ENCODE peak calls at places on chromosomes 4 and X, in nine cellular contexts. One of them, this sample, is unnamed. For H3K4me1 and H3K36me3, the result is how much of the 10 kb centered on the place peaks cover.

GRCh38 chr4:128668566-128668965 is 140.9 kb upstream of the JADE1 start:
- DNase-seq in CD4-positive, alpha-beta memory T cell: no peak
- DNase-seq in heart left ventricle: no peak
- DNase-seq in keratinocyte: no peak
- DNase-seq in pancreas: no peak
- DNase-seq in mammary epithelial cell: no peak
- DNase-seq in astrocyte: no peak
- DNase-seq in psoas muscle: no peak
- DNase-seq in IMR-90: no peak
- DNase-seq in this sample: no peak

GRCh38 chrX:45614853-45615252 is 414.2 kb upstream of the DIPK2B start:
- DNase-seq in heart left ventricle: no peak
- DNase-seq in psoas muscle: no peak
- DNase-seq in astrocyte: no peak
- DNase-seq in mammary epithelial cell: peak
- DNase-seq in keratinocyte: no peak
- DNase-seq in IMR-90: no peak
- DNase-seq in CD4-positive, alpha-beta memory T cell: no peak
- DNase-seq in pancreas: no peak
- DNase-seq in this sample: no peak

GRCh38 chrX:110924871-110925270 is 129.3 kb upstream of the CHRDL1 start:
- DNase-seq in astrocyte: peak
- DNase-seq in mammary epithelial cell: no peak
- DNase-seq in psoas muscle: no peak
- DNase-seq in IMR-90: no peak
- DNase-seq in pancreas: no peak
- DNase-seq in heart left ventricle: no peak
- DNase-seq in keratinocyte: no peak
- DNase-seq in CD4-positive, alpha-beta memory T cell: no peak
- DNase-seq in this sample: no peak

GRCh38 chr4:92047209-92047877 is 256.4 kb upstream of the GRID2 start:
- DNase-seq in mammary epithelial cell: no peak
- DNase-seq in IMR-90: peak
- DNase-seq in pancreas: no peak
- DNase-seq in keratinocyte: no peak
- DNase-seq in astrocyte: peak
- DNase-seq in CD4-positive, alpha-beta memory T cell: no peak
- DNase-seq in heart left ventricle: no peak
- DNase-seq in psoas muscle: no peak
- DNase-seq in this sample: peak

GRCh38 chr4:9880411-9881197 is 99.2 kb downstream of the DRD5 start:
- DNase-seq in mammary epithelial cell: no peak
- DNase-seq in heart left ventricle: no peak
- DNase-seq in keratinocyte: no peak
- DNase-seq in pancreas: no peak
- DNase-seq in CD4-positive, alpha-beta memory T cell: no peak
- DNase-seq in psoas muscle: no peak
- DNase-seq in IMR-90: no peak
- DNase-seq in astrocyte: no peak
- DNase-seq in this sample: no peak

GRCh38 chr4:174210952-174211490 is 72.4 kb downstream of the FBXO8 start:
- DNase-seq in IMR-90: peak
- DNase-seq in astrocyte: no peak
- DNase-seq in heart left ventricle: no peak
- DNase-seq in CD4-positive, alpha-beta memory T cell: no peak
- DNase-seq in keratinocyte: no peak
- DNase-seq in pancreas: no peak
- DNase-seq in mammary epithelial cell: no peak
- DNase-seq in psoas muscle: no peak
- DNase-seq in this sample: no peak

GRCh38 chr4:176753049-176753448 is 39.7 kb downstream of the VEGFC start:
- DNase-seq in pancreas: no peak
- DNase-seq in mammary epithelial cell: peak
- DNase-seq in psoas muscle: no peak
- DNase-seq in CD4-positive, alpha-beta memory T cell: no peak
- DNase-seq in astrocyte: peak
- DNase-seq in IMR-90: peak
- DNase-seq in heart left ventricle: no peak
- DNase-seq in keratinocyte: no peak
- DNase-seq in this sample: peak

GRCh38 chrX:65300104-65300809 is 234.3 kb downstream of the LAS1L start:
- DNase-seq in astrocyte: no peak
- DNase-seq in pancreas: no peak
- DNase-seq in CD4-positive, alpha-beta memory T cell: no peak
- DNase-seq in keratinocyte: no peak
- DNase-seq in heart left ventricle: no peak
- DNase-seq in IMR-90: no peak
- DNase-seq in psoas muscle: no peak
- DNase-seq in mammary epithelial cell: no peak
- DNase-seq in this sample: no peak

GRCh38 chrX:120213438-120214265 is 37.0 kb upstream of the ZBTB33 start:
- DNase-seq in heart left ventricle: peak
- DNase-seq in mammary epithelial cell: peak
- DNase-seq in IMR-90: peak
- DNase-seq in keratinocyte: peak
- DNase-seq in astrocyte: peak
- DNase-seq in CD4-positive, alpha-beta memory T cell: peak
- DNase-seq in pancreas: no peak
- DNase-seq in psoas muscle: no peak
- DNase-seq in this sample: peak

GRCh38 chrX:128975716-128976115 is 547.6 kb downstream of the SMARCA1 start:
- DNase-seq in pancreas: peak
- DNase-seq in heart left ventricle: no peak
- DNase-seq in IMR-90: no peak
- DNase-seq in mammary epithelial cell: peak
- DNase-seq in keratinocyte: no peak
- DNase-seq in astrocyte: no peak
- DNase-seq in CD4-positive, alpha-beta memory T cell: no peak
- DNase-seq in psoas muscle: no peak
- DNase-seq in this sample: peak

GRCh38 chr4:15696866-15697265 is 6.0 kb upstream of the BST1 start:
- DNase-seq in astrocyte: no peak
- DNase-seq in pancreas: no peak
- DNase-seq in mammary epithelial cell: no peak
- DNase-seq in psoas muscle: no peak
- DNase-seq in CD4-positive, alpha-beta memory T cell: no peak
- DNase-seq in heart left ventricle: no peak
- DNase-seq in IMR-90: no peak
- DNase-seq in keratinocyte: no peak
- DNase-seq in this sample: no peak

GRCh38 chr4:15691346-15692140 is 9.9 kb downstream of the FAM200B start:
- DNase-seq in pancreas: no peak
- DNase-seq in IMR-90: peak
- DNase-seq in keratinocyte: no peak
- DNase-seq in psoas muscle: no peak
- DNase-seq in astrocyte: peak
- DNase-seq in CD4-positive, alpha-beta memory T cell: no peak
- DNase-seq in mammary epithelial cell: peak
- DNase-seq in heart left ventricle: no peak
- DNase-seq in this sample: peak

GRCh38 chr4:15694431-15694830 is 8.4 kb upstream of the BST1 start:
- DNase-seq in mammary epithelial cell: peak
- DNase-seq in heart left ventricle: no peak
- DNase-seq in keratinocyte: no peak
- DNase-seq in CD4-positive, alpha-beta memory T cell: no peak
- DNase-seq in astrocyte: peak
- DNase-seq in IMR-90: no peak
- DNase-seq in pancreas: no peak
- DNase-seq in psoas muscle: no peak
- DNase-seq in this sample: no peak

GRCh38 chr4:15695240-15695699 is 7.6 kb upstream of the BST1 start:
- DNase-seq in pancreas: no peak
- DNase-seq in psoas muscle: no peak
- DNase-seq in astrocyte: peak
- DNase-seq in IMR-90: peak
- DNase-seq in keratinocyte: peak
- DNase-seq in mammary epithelial cell: peak
- DNase-seq in heart left ventricle: no peak
- DNase-seq in CD4-positive, alpha-beta memory T cell: no peak
- DNase-seq in this sample: no peak

DNA sequence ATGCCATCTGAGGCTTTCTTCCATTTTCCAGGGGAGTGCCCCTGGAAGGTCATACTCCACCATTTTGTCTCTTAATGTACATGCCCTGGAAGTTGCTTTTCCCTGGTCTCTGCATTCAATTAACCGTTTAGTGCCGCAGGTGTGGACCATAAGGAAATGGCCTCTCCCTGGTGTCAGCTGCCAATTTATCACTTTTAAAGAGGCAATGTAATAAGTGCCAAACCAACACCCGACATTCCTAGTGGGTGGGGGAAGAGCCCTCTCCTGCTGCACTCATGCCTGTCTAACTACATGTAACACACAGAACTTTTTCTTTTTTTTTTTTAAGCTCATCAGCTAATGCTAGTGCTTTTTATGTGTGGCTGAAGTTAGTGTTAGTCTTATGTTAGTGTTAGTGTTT is 7.1 kb upstream of the BST1 start:
- DNase-seq in astrocyte: peak
- DNase-seq in IMR-90: no peak
- DNase-seq in CD4-positive, alpha-beta memory T cell: no peak
- DNase-seq in heart left ventricle: no peak
- DNase-seq in mammary epithelial cell: no peak
- DNase-seq in psoas muscle: no peak
- DNase-seq in pancreas: no peak
- DNase-seq in keratinocyte: no peak
- DNase-seq in this sample: no peak
- H3K4me1 ChIP-seq in astrocyte: under half
- H3K4me1 ChIP-seq in IMR-90: under half
- H3K4me1 ChIP-seq in CD4-positive, alpha-beta memory T cell: under half
- H3K4me1 ChIP-seq in heart left ventricle: under half
- H3K4me1 ChIP-seq in mammary epithelial cell: under half
- H3K4me1 ChIP-seq in psoas muscle: under half
- H3K4me1 ChIP-seq in pancreas: under half
- H3K4me1 ChIP-seq in keratinocyte: under half
- H3K4me1 ChIP-seq in this sample: under half

DNA sequence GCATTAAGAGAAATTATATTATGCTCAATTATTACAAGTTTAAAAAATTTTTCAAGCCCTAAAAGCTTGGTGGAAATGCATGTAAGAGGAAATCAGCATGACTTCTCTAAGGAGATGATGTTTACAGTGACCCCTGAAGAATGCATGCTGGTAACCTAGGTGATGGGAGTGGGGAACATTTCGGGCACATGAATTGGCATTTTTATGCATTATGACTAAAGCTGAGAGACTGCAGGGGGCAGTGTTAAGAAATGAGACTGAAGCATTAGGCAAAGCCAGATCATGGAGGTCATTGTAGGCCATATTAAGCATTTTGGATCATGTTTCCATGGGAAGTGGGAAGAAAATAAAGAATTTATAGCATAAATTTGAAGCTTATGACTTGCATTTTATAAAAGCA is 421.3 kb downstream of the FAT4 start:
- DNase-seq in mammary epithelial cell: no peak
- DNase-seq in heart left ventricle: no peak
- DNase-seq in pancreas: no peak
- DNase-seq in IMR-90: peak
- DNase-seq in astrocyte: peak
- DNase-seq in keratinocyte: no peak
- DNase-seq in CD4-positive, alpha-beta memory T cell: no peak
- DNase-seq in psoas muscle: no peak
- DNase-seq in this sample: peak
- H3K36me3 ChIP-seq in mammary epithelial cell: under half
- H3K36me3 ChIP-seq in heart left ventricle: under half
- H3K36me3 ChIP-seq in pancreas: under half
- H3K36me3 ChIP-seq in IMR-90: under half
- H3K36me3 ChIP-seq in astrocyte: under half
- H3K36me3 ChIP-seq in keratinocyte: under half
- H3K36me3 ChIP-seq in CD4-positive, alpha-beta memory T cell: under half
- H3K36me3 ChIP-seq in psoas muscle: under half
- H3K36me3 ChIP-seq in this sample: under half

DNA sequence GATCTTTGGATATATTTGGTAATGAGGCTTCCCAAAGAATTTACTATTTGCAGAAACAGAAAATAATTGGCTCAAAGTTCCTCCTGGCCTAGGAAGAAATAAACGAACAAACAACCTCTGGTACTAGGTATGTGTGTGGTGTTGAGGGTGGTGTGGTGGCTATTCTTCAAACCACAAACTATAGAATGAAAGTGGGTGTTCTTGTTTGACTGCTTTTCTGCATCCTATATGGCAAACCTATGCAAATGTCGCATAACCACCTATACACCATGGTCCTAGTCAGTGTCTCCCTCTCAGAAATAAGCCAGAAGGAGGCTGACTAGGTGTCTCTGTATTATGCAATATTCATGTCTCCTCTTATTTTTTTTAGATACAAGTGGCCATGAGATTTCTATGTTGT is 106.6 kb upstream of the PCDH18 start:
- DNase-seq in IMR-90: no peak
- DNase-seq in psoas muscle: no peak
- DNase-seq in mammary epithelial cell: no peak
- DNase-seq in pancreas: no peak
- DNase-seq in CD4-positive, alpha-beta memory T cell: no peak
- DNase-seq in astrocyte: no peak
- DNase-seq in heart left ventricle: no peak
- DNase-seq in keratinocyte: no peak
- DNase-seq in this sample: no peak
- H3K4me1 ChIP-seq in IMR-90: under half
- H3K4me1 ChIP-seq in psoas muscle: under half
- H3K4me1 ChIP-seq in mammary epithelial cell: under half
- H3K4me1 ChIP-seq in pancreas: under half
- H3K4me1 ChIP-seq in CD4-positive, alpha-beta memory T cell: under half
- H3K4me1 ChIP-seq in astrocyte: under half
- H3K4me1 ChIP-seq in heart left ventricle: under half
- H3K4me1 ChIP-seq in keratinocyte: under half
- H3K4me1 ChIP-seq in this sample: under half

DNA sequence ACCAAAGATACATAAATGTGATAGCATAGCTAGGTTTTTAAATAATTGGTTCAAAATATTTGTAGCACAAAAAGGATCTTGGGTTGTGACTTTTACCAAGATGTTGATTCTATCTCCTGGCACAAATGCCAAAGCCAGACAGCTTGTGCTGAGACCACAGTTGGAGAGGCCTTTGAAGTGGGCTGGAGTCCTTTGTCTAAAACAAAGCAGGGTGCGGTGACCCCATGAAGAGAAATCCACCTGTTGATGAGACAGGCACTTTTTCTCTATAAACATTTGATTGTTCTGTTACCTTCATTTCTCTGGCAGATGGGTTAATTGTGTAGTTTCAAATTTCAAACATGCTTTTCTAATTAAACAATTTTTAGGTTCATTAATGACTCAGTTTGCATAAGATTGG is 56.7 kb downstream of the STOX2 start:
- DNase-seq in psoas muscle: no peak
- DNase-seq in heart left ventricle: no peak
- DNase-seq in CD4-positive, alpha-beta memory T cell: no peak
- DNase-seq in keratinocyte: no peak
- DNase-seq in astrocyte: no peak
- DNase-seq in pancreas: no peak
- DNase-seq in mammary epithelial cell: no peak
- DNase-seq in IMR-90: no peak
- DNase-seq in this sample: no peak
- H3K36me3 ChIP-seq in psoas muscle: under half
- H3K36me3 ChIP-seq in heart left ventricle: under half
- H3K36me3 ChIP-seq in CD4-positive, alpha-beta memory T cell: under half
- H3K36me3 ChIP-seq in keratinocyte: under half
- H3K36me3 ChIP-seq in astrocyte: under half
- H3K36me3 ChIP-seq in pancreas: under half
- H3K36me3 ChIP-seq in mammary epithelial cell: under half
- H3K36me3 ChIP-seq in IMR-90: under half
- H3K36me3 ChIP-seq in this sample: under half

DNA sequence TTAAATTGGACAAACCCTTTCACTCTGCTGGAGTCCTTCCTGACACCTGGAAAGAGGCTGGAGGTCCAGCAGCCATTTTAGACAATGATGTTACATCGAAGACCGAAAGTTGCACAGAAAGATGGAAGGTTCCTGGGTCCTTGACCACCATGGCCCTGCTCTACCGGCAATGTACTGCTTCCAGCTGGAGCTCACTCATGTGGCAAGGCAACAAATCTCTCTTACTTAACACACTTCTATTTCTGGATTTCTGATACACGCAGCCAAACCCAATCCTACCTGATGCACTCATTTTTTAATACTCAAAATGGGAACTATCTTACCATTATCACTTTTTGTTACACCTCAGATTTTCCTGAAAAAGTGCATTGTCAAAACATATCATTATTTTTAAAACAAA is 33.1 kb downstream of the DMD start:
- DNase-seq in mammary epithelial cell: no peak
- DNase-seq in astrocyte: no peak
- DNase-seq in IMR-90: no peak
- DNase-seq in keratinocyte: no peak
- DNase-seq in heart left ventricle: peak
- DNase-seq in pancreas: no peak
- DNase-seq in psoas muscle: no peak
- DNase-seq in CD4-positive, alpha-beta memory T cell: no peak
- DNase-seq in this sample: no peak
- H3K4me1 ChIP-seq in mammary epithelial cell: under half
- H3K4me1 ChIP-seq in astrocyte: under half
- H3K4me1 ChIP-seq in IMR-90: under half
- H3K4me1 ChIP-seq in keratinocyte: under half
- H3K4me1 ChIP-seq in heart left ventricle: under half
- H3K4me1 ChIP-seq in pancreas: under half
- H3K4me1 ChIP-seq in psoas muscle: under half
- H3K4me1 ChIP-seq in CD4-positive, alpha-beta memory T cell: under half
- H3K4me1 ChIP-seq in this sample: under half